ENCODE peak calls at places on chromosomes 2 and 18, in four cellular contexts. One of them, this sample, is unnamed.

GRCh38 chr2:65637061-65637460 is 204.7 kb upstream of the SPRED2 start:
- DNase-seq in A549: no peak
- DNase-seq in adrenal gland: no peak
- DNase-seq in Peyer's patch: no peak
- DNase-seq in this sample: no peak

GRCh38 chr2:105744909-105745853 is at the start of gene NCK2:
- DNase-seq in A549: peak
- DNase-seq in adrenal gland: no peak
- DNase-seq in Peyer's patch: peak
- DNase-seq in this sample: peak

GRCh38 chr2:157840568-157841156 is 35.5 kb downstream of the ACVR1 start:
- DNase-seq in A549: no peak
- DNase-seq in adrenal gland: no peak
- DNase-seq in Peyer's patch: peak
- DNase-seq in this sample: no peak

GRCh38 chr2:70982971-70983370 is 4.5 kb downstream of the ANKRD53 start:
- DNase-seq in A549: no peak
- DNase-seq in adrenal gland: peak
- DNase-seq in Peyer's patch: no peak
- DNase-seq in this sample: no peak

GRCh38 chr2:100610381-100610831 is 47.6 kb downstream of the PDCL3 start:
- DNase-seq in A549: peak
- DNase-seq in adrenal gland: peak
- DNase-seq in Peyer's patch: peak
- DNase-seq in this sample: peak

GRCh38 chr2:240213226-240213475 is 72.7 kb upstream of the OTOS start:
- DNase-seq in A549: no peak
- DNase-seq in adrenal gland: peak
- DNase-seq in Peyer's patch: peak
- DNase-seq in this sample: no peak

GRCh38 chr2:223072826-223073225 is 20.8 kb downstream of the KCNE4 start:
- DNase-seq in A549: no peak
- DNase-seq in adrenal gland: no peak
- DNase-seq in Peyer's patch: no peak
- DNase-seq in this sample: no peak

GRCh38 chr2:241854342-241855244 is 4.1 kb downstream of the PDCD1 start:
- DNase-seq in A549: no peak
- DNase-seq in adrenal gland: peak
- DNase-seq in Peyer's patch: peak
- DNase-seq in this sample: no peak

GRCh38 chr18:54165450-54165849 is 59.0 kb downstream of the MBD2 start:
- DNase-seq in A549: no peak
- DNase-seq in adrenal gland: no peak
- DNase-seq in Peyer's patch: no peak
- DNase-seq in this sample: no peak

GRCh38 chr18:22337311-22337710 is 80.4 kb downstream of the CTAGE1 start:
- DNase-seq in A549: no peak
- DNase-seq in adrenal gland: peak
- DNase-seq in Peyer's patch: no peak
- DNase-seq in this sample: no peak

GRCh38 chr2:132715554-132715953 is 45.5 kb upstream of the LYPD1 start:
- DNase-seq in A549: no peak
- DNase-seq in adrenal gland: no peak
- DNase-seq in Peyer's patch: no peak
- DNase-seq in this sample: no peak

GRCh38 chr18:10750386-10751035 is 224.7 kb downstream of the NAPG start:
- DNase-seq in A549: no peak
- DNase-seq in adrenal gland: no peak
- DNase-seq in Peyer's patch: no peak
- DNase-seq in this sample: no peak

GRCh38 chr2:189002079-189002478 is 27.9 kb downstream of the COL3A1 start:
- DNase-seq in A549: peak
- DNase-seq in adrenal gland: no peak
- DNase-seq in Peyer's patch: no peak
- DNase-seq in this sample: peak

GRCh38 chr2:393711-394696 is 106.1 kb upstream of the ALKAL2 start:
- DNase-seq in A549: no peak
- DNase-seq in adrenal gland: no peak
- DNase-seq in Peyer's patch: peak
- DNase-seq in this sample: no peak

GRCh38 chr2:8268172-8268783 is 413.6 kb upstream of the ID2 start:
- DNase-seq in A549: no peak
- DNase-seq in adrenal gland: no peak
- DNase-seq in Peyer's patch: no peak
- DNase-seq in this sample: peak

GRCh38 chr18:67142604-67143003 is 373.9 kb downstream of the DSEL start:
- DNase-seq in A549: no peak
- DNase-seq in adrenal gland: no peak
- DNase-seq in Peyer's patch: no peak
- DNase-seq in this sample: no peak

GRCh38 chr2:21395366-21395765 is 271.6 kb downstream of the TDRD15 start:
- DNase-seq in A549: no peak
- DNase-seq in adrenal gland: no peak
- DNase-seq in Peyer's patch: no peak
- DNase-seq in this sample: peak

GRCh38 chr2:160365691-160366367 is 127.8 kb downstream of the RBMS1 start:
- DNase-seq in A549: no peak
- DNase-seq in adrenal gland: no peak
- DNase-seq in Peyer's patch: peak
- DNase-seq in this sample: no peak

GRCh38 chr2:51219468-51219867 is 187.5 kb upstream of the NRXN1 start:
- DNase-seq in A549: no peak
- DNase-seq in adrenal gland: no peak
- DNase-seq in Peyer's patch: no peak
- DNase-seq in this sample: no peak

GRCh38 chr2:12106440-12107080 is 360.1 kb downstream of the LPIN1 start:
- DNase-seq in A549: peak
- DNase-seq in adrenal gland: peak
- DNase-seq in Peyer's patch: peak
- DNase-seq in this sample: peak

GRCh38 chr2:43542285-43542933 is 53.4 kb downstream of the THADA start:
- DNase-seq in A549: peak
- DNase-seq in adrenal gland: no peak
- DNase-seq in Peyer's patch: no peak
- DNase-seq in this sample: peak

GRCh38 chr2:65231892-65232477 is 4.4 kb downstream of the ACTR2 start:
- DNase-seq in A549: no peak
- DNase-seq in adrenal gland: no peak
- DNase-seq in Peyer's patch: no peak
- DNase-seq in this sample: no peak

GRCh38 chr18:50819027-50819726 is 639 bp downstream of the MRO start:
- DNase-seq in A549: peak
- DNase-seq in adrenal gland: no peak
- DNase-seq in Peyer's patch: peak
- DNase-seq in this sample: peak

GRCh38 chr18:26546170-26546874 is 2.0 kb downstream of the KCTD1 start:
- DNase-seq in A549: no peak
- DNase-seq in adrenal gland: no peak
- DNase-seq in Peyer's patch: no peak
- DNase-seq in this sample: no peak

GRCh38 chr2:72204156-72204781 is 56.6 kb upstream of the CYP26B1 start:
- DNase-seq in A549: no peak
- DNase-seq in adrenal gland: no peak
- DNase-seq in Peyer's patch: no peak
- DNase-seq in this sample: no peak

GRCh38 chr2:60957643-60958042 is 59.9 kb upstream of the PEX13 start:
- DNase-seq in A549: no peak
- DNase-seq in adrenal gland: no peak
- DNase-seq in Peyer's patch: peak
- DNase-seq in this sample: no peak

GRCh38 chr2:227703280-227703732 is 14.5 kb downstream of the SLC19A3 start:
- DNase-seq in A549: no peak
- DNase-seq in adrenal gland: no peak
- DNase-seq in Peyer's patch: no peak
- DNase-seq in this sample: no peak

GRCh38 chr2:20361903-20362302 is 11.3 kb upstream of the PUM2 start:
- DNase-seq in A549: no peak
- DNase-seq in adrenal gland: no peak
- DNase-seq in Peyer's patch: no peak
- DNase-seq in this sample: no peak

GRCh38 chr2:135985826-135986393 is 484 bp upstream of the DARS1 start:
- DNase-seq in A549: peak
- DNase-seq in adrenal gland: no peak
- DNase-seq in Peyer's patch: no peak
- DNase-seq in this sample: no peak

GRCh38 chr2:135986507-135986906 is 1.1 kb upstream of the DARS1 start:
- DNase-seq in A549: no peak
- DNase-seq in adrenal gland: no peak
- DNase-seq in Peyer's patch: no peak
- DNase-seq in this sample: no peak

GRCh38 chr2:135984199-135985017 is 1.0 kb downstream of the DARS1 start:
- DNase-seq in A549: no peak
- DNase-seq in adrenal gland: no peak
- DNase-seq in Peyer's patch: no peak
- DNase-seq in this sample: peak

GRCh38 chr2:135987441-135987840 is 2.0 kb upstream of the DARS1 start:
- DNase-seq in A549: no peak
- DNase-seq in adrenal gland: no peak
- DNase-seq in Peyer's patch: no peak
- DNase-seq in this sample: no peak

GRCh38 chr2:135985018-135985825 is at the start of gene DARS1:
- DNase-seq in A549: peak
- DNase-seq in adrenal gland: peak
- DNase-seq in Peyer's patch: peak
- DNase-seq in this sample: peak
- TF ChIP-seq POLR2A in A549: peak
- TF ChIP-seq POLR2A in adrenal gland: peak
- TF ChIP-seq POLR2A in Peyer's patch: peak
- TF ChIP-seq POLR2A in this sample: peak

GRCh38 chr18:3008546-3008945 is 4.4 kb downstream of the LPIN2 start:
- DNase-seq in A549: no peak
- DNase-seq in adrenal gland: no peak
- DNase-seq in Peyer's patch: no peak
- DNase-seq in this sample: no peak
- TF ChIP-seq POLR2A in A549: no peak
- TF ChIP-seq POLR2A in adrenal gland: no peak
- TF ChIP-seq POLR2A in Peyer's patch: no peak
- TF ChIP-seq POLR2A in this sample: no peak

GRCh38 chr2:74554821-74555531 is 456 bp downstream of the DOK1 start:
- DNase-seq in A549: no peak
- DNase-seq in adrenal gland: peak
- DNase-seq in Peyer's patch: peak
- DNase-seq in this sample: peak

GRCh38 chr2:74558284-74559230 is 4.0 kb downstream of the DOK1 start:
- DNase-seq in A549: no peak
- DNase-seq in adrenal gland: no peak
- DNase-seq in Peyer's patch: no peak
- DNase-seq in this sample: no peak

GRCh38 chr2:74555610-74556103 is 1.1 kb downstream of the DOK1 start:
- DNase-seq in A549: no peak
- DNase-seq in adrenal gland: no peak
- DNase-seq in Peyer's patch: no peak
- DNase-seq in this sample: no peak

GRCh38 chr2:74556159-74556558 is 1.6 kb downstream of the DOK1 start:
- DNase-seq in A549: no peak
- DNase-seq in adrenal gland: no peak
- DNase-seq in Peyer's patch: no peak
- DNase-seq in this sample: no peak

GRCh38 chr2:74556831-74557370 is 2.4 kb downstream of the DOK1 start:
- DNase-seq in A549: no peak
- DNase-seq in adrenal gland: no peak
- DNase-seq in Peyer's patch: no peak
- DNase-seq in this sample: no peak
- TF ChIP-seq POLR2A in A549: no peak
- TF ChIP-seq POLR2A in adrenal gland: no peak
- TF ChIP-seq POLR2A in Peyer's patch: no peak
- TF ChIP-seq POLR2A in this sample: no peak

GRCh38 chr2:231613054-231613654 is 20.5 kb downstream of the TEX44 start:
- DNase-seq in A549: no peak
- DNase-seq in adrenal gland: peak
- DNase-seq in Peyer's patch: peak
- DNase-seq in this sample: no peak
- TF ChIP-seq POLR2A in A549: no peak
- TF ChIP-seq POLR2A in adrenal gland: no peak
- TF ChIP-seq POLR2A in Peyer's patch: no peak
- TF ChIP-seq POLR2A in this sample: no peak

This sample was measured in erythroblast.